ENCODE peak calls at places on chromosomes 6 and 20, in four cellular contexts. J is neuronal stem cell, B is mesenchymal stem cell, D is H1. K is an unnamed sample.
A peak's percentile ranks its signal among the peaks of the same experiment; 100 is the strongest.

GRCh38 chr20:18992418-18992817 is 178.8 kb downstream of the SCP2D1 start:
- DNase-seq in J (no peak), B (no peak), D (no peak), K (no peak)

GRCh38 chr6:90859612-90860011 is 272.7 kb upstream of the MAP3K7 start:
- DNase-seq in J (no peak), B (no peak), D (no peak), K (peak; percentile 26)

GRCh38 chr6:118881440-118882313 is 12.3 kb upstream of the ASF1A start:
- DNase-seq in J (no peak), B (no peak), D (no peak), K (no peak)

GRCh38 chr6:150928882-150929281 is 63.4 kb downstream of the MTHFD1L start:
- DNase-seq in J (no peak), B (no peak), D (no peak), K (no peak)

GRCh38 chr6:1757133-1757532 is 147.4 kb downstream of the FOXC1 start:
- DNase-seq in J (no peak), B (no peak), D (no peak), K (no peak)

GRCh38 chr6:139028242-139028657 is 295 bp upstream of the ABRACL start:
- DNase-seq in J (no peak), B (no peak), D (peak; percentile 58), K (no peak)

GRCh38 chr6:40442591-40442990 is 144.6 kb downstream of the LRFN2 start:
- DNase-seq in J (no peak), B (no peak), D (no peak), K (no peak)

GRCh38 chr6:163291622-163292021 is 122.9 kb upstream of the QKI start:
- DNase-seq in J (no peak), B (peak; percentile 6), D (no peak), K (no peak)

GRCh38 chr20:62022575-62023139 is 43.0 kb downstream of the TAF4 start:
- DNase-seq in J (no peak), B (no peak), D (no peak), K (no peak)

GRCh38 chr6:143323729-143324465 is 126.6 kb downstream of the ADAT2 start:
- DNase-seq in J (no peak), B (peak; percentile 4), D (no peak), K (no peak)

GRCh38 chr6:90186637-90187361 is 109.8 kb downstream of the BACH2 start:
- DNase-seq in J (no peak), B (no peak), D (no peak), K (no peak)

GRCh38 chr6:37020426-37021211 is 15.2 kb downstream of the FGD2 start:
- DNase-seq in J (no peak), B (no peak), D (no peak), K (no peak)

GRCh38 chr6:46042355-46042999 is 26.8 kb upstream of the CLIC5 start:
- DNase-seq in J (peak; percentile 21), B (peak; percentile 60), D (no peak), K (peak; percentile 15)

GRCh38 chr20:6956574-6956973 is 189.1 kb downstream of the BMP2 start:
- DNase-seq in J (no peak), B (no peak), D (no peak), K (no peak)

GRCh38 chr6:72425003-72425681 is 196.7 kb upstream of the KCNQ5 start:
- DNase-seq in J (no peak), B (peak; percentile 62), D (no peak), K (no peak)

GRCh38 chr6:3825851-3826581 is 23.2 kb upstream of the FAM50B start:
- DNase-seq in J (no peak), B (peak; percentile 94), D (no peak), K (peak; percentile 96)

GRCh38 chr6:17877196-17877889 is 110.1 kb downstream of the KIF13A start:
- DNase-seq in J (no peak), B (no peak), D (no peak), K (no peak)

GRCh38 chr6:113048741-113049140 is 701.6 kb downstream of the RFPL4B start:
- DNase-seq in J (no peak), B (no peak), D (no peak), K (no peak)

GRCh38 chr20:34110025-34111013 is 1.7 kb downstream of the EIF2S2 start:
- DNase-seq in J (no peak), B (peak; percentile 51), D (no peak), K (no peak)

GRCh38 chr6:82348130-82348529 is 15.5 kb upstream of the TPBG start:
- DNase-seq in J (no peak), B (no peak), D (no peak), K (peak; percentile 27)

GRCh38 chr20:7858851-7859250 is 81.4 kb downstream of the HAO1 start:
- DNase-seq in J (no peak), B (peak; percentile 17), D (no peak), K (no peak)

GRCh38 chr6:71394001-71394432 is 105.4 kb downstream of the OGFRL1 start:
- DNase-seq in J (no peak), B (peak; percentile 86), D (no peak), K (peak; percentile 67)
- H3K18ac ChIP-seq in J (no peak overlapping the region), B (no peak overlapping the region), D (no peak overlapping the region), K (no peak overlapping the region)

GRCh38 chr6:136411453-136412354 is 122.1 kb upstream of the BCLAF1 start:
- DNase-seq in J (no peak), B (no peak), D (no peak), K (no peak)

GRCh38 chr6:136411028-136411329 is 121.3 kb upstream of the BCLAF1 start:
- DNase-seq in J (no peak), B (no peak), D (no peak), K (no peak)

GRCh38 chr6:136408205-136408604 is 118.6 kb upstream of the BCLAF1 start:
- DNase-seq in J (no peak), B (peak; percentile 28), D (no peak), K (no peak)

GRCh38 chr6:136410201-136411027 is 120.8 kb upstream of the BCLAF1 start:
- DNase-seq in J (no peak), B (peak; percentile 32), D (no peak), K (no peak)

DNA sequence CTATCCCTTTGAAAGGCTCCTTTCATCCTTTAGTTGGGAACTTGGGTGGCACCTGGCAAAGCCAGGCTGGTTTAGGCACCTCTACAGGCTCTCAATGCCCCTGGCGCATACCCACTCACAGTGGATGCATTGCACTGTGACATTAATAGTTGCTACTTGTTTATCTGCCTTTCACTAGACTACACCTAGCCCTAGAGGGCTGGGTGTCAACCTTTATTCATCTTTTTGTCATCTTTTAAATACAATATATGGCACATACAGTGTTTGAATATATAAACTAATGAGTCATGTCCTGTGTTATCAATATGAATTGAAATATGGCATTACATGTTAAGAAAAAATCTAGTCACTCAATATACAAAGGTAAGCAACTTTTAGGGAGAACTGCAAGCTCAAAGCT is 120.0 kb upstream of the BCLAF1 start:
- DNase-seq in J (no peak), B (no peak), D (no peak), K (no peak)
- H3K4me3 ChIP-seq in J (no peak overlapping the region), B (no peak overlapping the region), D (no peak overlapping the region), K (no peak overlapping the region)

GRCh38 chr20:63561624-63562396 is 7.9 kb downstream of the FNDC11 start:
- DNase-seq in J (no peak), B (no peak), D (no peak), K (no peak)

GRCh38 chr20:63565021-63565698 is 8.9 kb downstream of the HELZ2 start:
- DNase-seq in J (no peak), B (no peak), D (no peak), K (no peak)

GRCh38 chr20:63562461-63563185 is 8.7 kb downstream of the FNDC11 start:
- DNase-seq in J (no peak), B (no peak), D (no peak), K (no peak)

GRCh38 chr20:63564036-63564810 is 9.8 kb downstream of the HELZ2 start:
- DNase-seq in J (no peak), B (no peak), D (no peak), K (no peak)

DNA sequence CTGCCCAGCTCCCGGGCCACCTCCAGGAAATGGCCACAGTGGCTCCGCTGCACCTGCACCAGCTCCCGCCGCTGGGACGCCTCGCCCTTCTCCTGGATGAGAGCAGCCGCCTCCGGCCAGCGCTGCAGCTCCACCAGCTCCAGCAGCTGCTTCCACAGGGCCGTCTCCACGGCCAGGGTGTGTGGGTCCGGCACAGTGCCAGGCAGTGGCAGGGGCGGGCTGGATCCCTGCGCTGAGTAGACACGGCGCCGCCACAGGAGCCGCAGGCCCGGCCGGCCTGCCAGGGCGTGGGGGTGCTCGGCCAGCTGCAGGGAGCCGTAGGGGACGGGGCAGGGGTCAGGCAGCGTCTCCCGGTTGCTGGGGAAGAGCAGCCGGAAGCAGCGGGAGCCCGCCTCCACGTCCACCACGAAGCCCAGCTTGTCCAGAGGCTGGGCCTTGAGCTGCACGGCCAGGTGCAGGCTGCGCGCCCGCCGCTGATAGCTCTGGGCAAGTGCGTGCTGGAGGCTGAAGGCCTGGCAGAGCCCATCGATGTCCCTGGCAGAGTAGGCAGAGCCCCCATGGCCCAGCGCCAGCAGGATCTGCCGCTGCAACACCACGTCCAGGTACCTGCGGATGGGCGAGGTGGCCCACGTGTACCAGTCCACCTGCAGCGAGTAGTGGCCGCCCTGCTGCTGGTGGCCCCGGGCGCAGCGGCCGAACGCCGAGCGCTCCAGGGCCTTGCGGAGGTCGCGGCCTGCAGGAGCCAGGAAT is 9.4 kb downstream of the FNDC11 start:
- DNase-seq in J (no peak), B (no peak), D (no peak), K (no peak)
- H2BK12ac ChIP-seq in J (no peak overlapping the region), B (no peak overlapping the region), D (no peak overlapping the region), K (no peak overlapping the region)

GRCh38 chr6:14924126-14925024 is 321.5 kb upstream of the JARID2 start:
- DNase-seq in J (peak; percentile 23), B (peak; percentile 16), D (no peak), K (peak; percentile 91)

GRCh38 chr6:14925627-14926026 is 320.2 kb upstream of the JARID2 start:
- DNase-seq in J (no peak), B (no peak), D (no peak), K (no peak)

GRCh38 chr6:14922706-14923105 is 323.2 kb upstream of the JARID2 start:
- DNase-seq in J (no peak), B (no peak), D (no peak), K (peak; percentile 43)

GRCh38 chr6:14927398-14927797 is 318.5 kb upstream of the JARID2 start:
- DNase-seq in J (no peak), B (no peak), D (no peak), K (no peak)

DNA sequence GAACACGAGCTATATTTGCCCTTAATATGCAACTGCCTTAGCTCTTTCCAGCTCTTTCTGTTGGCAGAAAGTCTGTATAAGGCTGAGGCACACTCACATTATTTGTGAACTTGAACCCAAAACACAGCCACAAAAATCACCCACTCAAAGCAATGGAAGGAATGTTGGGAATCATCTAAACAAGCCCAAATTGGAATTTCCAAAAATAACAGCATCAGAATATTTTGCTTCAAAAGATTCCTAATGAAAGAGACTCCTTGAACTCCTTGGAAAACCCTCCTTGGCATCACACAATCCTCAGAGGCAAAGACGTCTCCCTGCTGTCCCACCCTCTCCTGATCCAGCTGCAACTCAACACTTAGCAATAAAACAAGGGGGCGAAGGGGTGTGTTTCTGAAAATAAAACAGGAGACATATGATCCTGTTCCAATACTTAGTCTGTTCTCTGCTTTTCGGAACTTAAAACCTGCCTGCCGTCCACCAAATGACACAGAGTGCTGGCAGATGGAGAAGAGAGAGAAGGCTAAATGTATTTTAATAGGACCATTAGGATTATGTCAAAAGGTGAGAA is 320.8 kb upstream of the JARID2 start:
- DNase-seq in J (no peak), B (no peak), D (no peak), K (no peak)
- H3K18ac ChIP-seq in J (no peak overlapping the region), B (no peak overlapping the region), D (no peak overlapping the region), K (no peak overlapping the region)